ENCODE peak calls at places on chromosomes 3 and 15, in seven cellular contexts. Y is HepG2, H is HCT116, E is upper lobe of left lung, L is K562, I is Panc1, W is GM12878. Q is an unnamed sample. For H3K9me3, the result is how much of the 10 kb centered on the place peaks cover.

GRCh38 chr3:147191795-147192385 is 214.5 kb downstream of the ZIC4 start:
- ATAC-seq in Y (peak), H (peak), E (peak), L (no peak), I (no peak), W (peak), Q (no peak)

GRCh38 chr3:155785662-155786295 is 20.3 kb downstream of the C3orf33 start:
- ATAC-seq in Y (no peak), H (no peak), E (no peak), L (no peak), I (no peak), W (no peak), Q (no peak)

GRCh38 chr3:44825264-44825925 is 36.3 kb upstream of the TMEM42 start:
- ATAC-seq in Y (no peak), H (no peak), E (no peak), L (no peak), I (no peak), W (peak), Q (no peak)

GRCh38 chr3:180280601-180281000 is 243.9 kb upstream of the PEX5L start:
- ATAC-seq in Y (no peak), H (no peak), E (no peak), L (no peak), I (peak), W (no peak), Q (no peak)

GRCh38 chr15:95620934-95621579 is 709.4 kb upstream of the NR2F2 start:
- ATAC-seq in Y (no peak), H (no peak), E (peak), L (no peak), I (no peak), W (peak), Q (peak)

GRCh38 chr15:66662522-66662921 is 39.5 kb upstream of the SMAD6 start:
- ATAC-seq in Y (no peak), H (no peak), E (no peak), L (no peak), I (no peak), W (no peak), Q (no peak)

GRCh38 chr15:96086164-96086563 is 244.3 kb upstream of the NR2F2 start:
- ATAC-seq in Y (no peak), H (no peak), E (no peak), L (no peak), I (no peak), W (no peak), Q (no peak)

GRCh38 chr3:50574280-50574831 is 5.0 kb downstream of the HEMK1 start:
- ATAC-seq in Y (no peak), H (no peak), E (no peak), L (no peak), I (no peak), W (peak), Q (no peak)

GRCh38 chr15:29312387-29312786 is 42.8 kb upstream of the NSMCE3 start:
- ATAC-seq in Y (no peak), H (no peak), E (no peak), L (no peak), I (no peak), W (peak), Q (no peak)

GRCh38 chr3:160390554-160391138 is 8.4 kb downstream of the IFT80 start:
- ATAC-seq in Y (no peak), H (no peak), E (no peak), L (no peak), I (no peak), W (peak), Q (no peak)

GRCh38 chr3:127546970-127547733 is 43.4 kb downstream of the TPRA1 start:
- ATAC-seq in Y (no peak), H (no peak), E (peak), L (no peak), I (no peak), W (peak), Q (peak)

GRCh38 chr3:172586447-172586846 is 63.2 kb upstream of the TNFSF10 start:
- ATAC-seq in Y (no peak), H (no peak), E (peak), L (no peak), I (no peak), W (no peak), Q (no peak)

GRCh38 chr3:112653881-112654300 is 12.9 kb upstream of the CCDC80 start:
- ATAC-seq in Y (no peak), H (peak), E (peak), L (no peak), I (no peak), W (no peak), Q (peak)

GRCh38 chr3:41848745-41849574 is 112.9 kb downstream of the ULK4 start:
- ATAC-seq in Y (no peak), H (no peak), E (no peak), L (no peak), I (no peak), W (no peak), Q (no peak)

GRCh38 chr3:197030379-197031314 is 1.0 kb upstream of the MELTF start:
- ATAC-seq in Y (peak), H (peak), E (peak), L (peak), I (no peak), W (no peak), Q (no peak)

GRCh38 chr3:197027896-197028710 is 1.5 kb downstream of the MELTF start:
- ATAC-seq in Y (no peak), H (no peak), E (no peak), L (no peak), I (peak), W (peak), Q (no peak)

GRCh38 chr3:197028711-197029510 is 706 bp downstream of the MELTF start:
- ATAC-seq in Y (peak), H (peak), E (peak), L (peak), I (peak), W (peak), Q (no peak)

GRCh38 chr3:197031315-197032285 is 2.0 kb upstream of the MELTF start:
- ATAC-seq in Y (peak), H (peak), E (peak), L (peak), I (peak), W (no peak), Q (peak)

GRCh38 chr3:197029511-197030167 is at the start of gene MELTF:
- ATAC-seq in Y (peak), H (peak), E (peak), L (peak), I (peak), W (peak), Q (peak)
- TF ChIP-seq POLR2AphosphoS5 in Y (no peak), H (peak), E (no peak), L (no peak), I (no peak), W (peak), Q (no peak)

GRCh38 chr15:60392986-60393811 is 4.6 kb downstream of the ANXA2 start:
- ATAC-seq in Y (peak), H (peak), E (peak), L (no peak), I (peak), W (no peak), Q (peak)

GRCh38 chr15:60396100-60396499 is 1.7 kb downstream of the ANXA2 start:
- ATAC-seq in Y (no peak), H (no peak), E (no peak), L (no peak), I (no peak), W (no peak), Q (no peak)

GRCh38 chr15:60396964-60397771 is 618 bp downstream of the ANXA2 start:
- ATAC-seq in Y (no peak), H (peak), E (peak), L (peak), I (peak), W (peak), Q (peak)

GRCh38 chr15:60396560-60396963 is 1.2 kb downstream of the ANXA2 start:
- ATAC-seq in Y (no peak), H (no peak), E (no peak), L (no peak), I (no peak), W (no peak), Q (no peak)

GRCh38 chr15:60395276-60396011 is 2.3 kb downstream of the ANXA2 start:
- ATAC-seq in Y (no peak), H (no peak), E (no peak), L (no peak), I (no peak), W (no peak), Q (no peak)
- H3K4me3 ChIP-seq in Y (no peak), H (peak), E (peak), L (no peak), I (peak), W (no peak), Q (peak)

DNA sequence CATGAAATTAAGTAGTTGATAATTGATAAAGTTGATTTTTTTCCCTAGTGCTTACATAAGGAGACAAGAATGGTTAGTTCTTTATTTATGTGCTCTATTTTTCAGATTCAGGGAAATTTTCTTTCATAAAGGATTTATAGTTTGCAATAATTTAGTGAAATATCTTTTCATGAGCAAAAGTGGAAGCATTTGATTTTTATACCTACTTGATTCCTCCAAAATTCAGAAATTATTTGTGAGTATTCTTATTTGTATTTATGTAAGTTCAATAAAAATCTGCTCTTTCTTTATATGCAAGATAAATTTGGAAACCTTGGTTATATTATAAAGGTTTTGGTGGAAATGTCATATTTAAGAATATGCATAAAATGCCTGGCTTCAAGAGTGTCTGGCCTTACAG is 14.7 kb upstream of the SLCO2A1 start:
- ATAC-seq in Y (no peak), H (no peak), E (no peak), L (no peak), I (no peak), W (no peak), Q (no peak)
- H3K9me3 ChIP-seq in Y (under half), H (under half), E (under half), L (under half), I (under half), W (under half), Q (under half)

GRCh38 chr3:26556637-26557036 is 65.9 kb upstream of the LRRC3B start:
- ATAC-seq in Y (no peak), H (no peak), E (no peak), L (no peak), I (no peak), W (no peak), Q (no peak)
- TF ChIP-seq POLR2AphosphoS5 in Y (no peak), H (no peak), E (no peak), L (no peak), I (no peak), W (no peak), Q (no peak)

Q was measured in gastroesophageal sphincter.